ENCODE peak calls at places on chromosomes 3 and 15, in four cellular contexts. One of them, this sample, is unnamed.

GRCh38 chr3:85922374-85922773 is 963.6 kb downstream of the CADM2 start:
- DNase-seq in stimulated activated CD4-positive, alpha-beta T cell treated with anti-CD3 and anti-CD28 coated beads, Interleukin-2, amount 100 ng/mL, for 48 hours: no peak
- DNase-seq in KG1: no peak
- DNase-seq in NCI-H2171 treated with DMSO at 0.1 percent for 48 hours: no peak
- DNase-seq in this sample: no peak

GRCh38 chr3:195040094-195040493 is 230.9 kb downstream of the XXYLT1 start:
- DNase-seq in stimulated activated CD4-positive, alpha-beta T cell treated with anti-CD3 and anti-CD28 coated beads, Interleukin-2, amount 100 ng/mL, for 48 hours: no peak
- DNase-seq in KG1: no peak
- DNase-seq in NCI-H2171 treated with DMSO at 0.1 percent for 48 hours: no peak
- DNase-seq in this sample: no peak

GRCh38 chr3:17074559-17074958 is 189.8 kb downstream of the PLCL2 start:
- DNase-seq in stimulated activated CD4-positive, alpha-beta T cell treated with anti-CD3 and anti-CD28 coated beads, Interleukin-2, amount 100 ng/mL, for 48 hours: no peak
- DNase-seq in KG1: no peak
- DNase-seq in NCI-H2171 treated with DMSO at 0.1 percent for 48 hours: no peak
- DNase-seq in this sample: no peak

GRCh38 chr3:171168086-171168485 is 141.6 kb upstream of the SLC2A2 start:
- DNase-seq in stimulated activated CD4-positive, alpha-beta T cell treated with anti-CD3 and anti-CD28 coated beads, Interleukin-2, amount 100 ng/mL, for 48 hours: no peak
- DNase-seq in KG1: no peak
- DNase-seq in NCI-H2171 treated with DMSO at 0.1 percent for 48 hours: no peak
- DNase-seq in this sample: peak

GRCh38 chr3:194671511-194671899 is 486 bp downstream of the LSG1 start:
- DNase-seq in stimulated activated CD4-positive, alpha-beta T cell treated with anti-CD3 and anti-CD28 coated beads, Interleukin-2, amount 100 ng/mL, for 48 hours: no peak
- DNase-seq in KG1: peak
- DNase-seq in NCI-H2171 treated with DMSO at 0.1 percent for 48 hours: peak
- DNase-seq in this sample: peak

GRCh38 chr15:55031732-55032131 is 165.0 kb downstream of the RSL24D1 start:
- DNase-seq in stimulated activated CD4-positive, alpha-beta T cell treated with anti-CD3 and anti-CD28 coated beads, Interleukin-2, amount 100 ng/mL, for 48 hours: no peak
- DNase-seq in KG1: no peak
- DNase-seq in NCI-H2171 treated with DMSO at 0.1 percent for 48 hours: no peak
- DNase-seq in this sample: no peak

GRCh38 chr15:40340038-40340739 is 550 bp downstream of the CCDC9B start:
- DNase-seq in stimulated activated CD4-positive, alpha-beta T cell treated with anti-CD3 and anti-CD28 coated beads, Interleukin-2, amount 100 ng/mL, for 48 hours: no peak
- DNase-seq in KG1: no peak
- DNase-seq in NCI-H2171 treated with DMSO at 0.1 percent for 48 hours: peak
- DNase-seq in this sample: peak

GRCh38 chr15:52139599-52140462 is 27.3 kb upstream of the BCL2L10 start:
- DNase-seq in stimulated activated CD4-positive, alpha-beta T cell treated with anti-CD3 and anti-CD28 coated beads, Interleukin-2, amount 100 ng/mL, for 48 hours: peak
- DNase-seq in KG1: peak
- DNase-seq in NCI-H2171 treated with DMSO at 0.1 percent for 48 hours: no peak
- DNase-seq in this sample: peak

GRCh38 chr15:68503791-68504720 is 72.1 kb upstream of the ITGA11 start:
- DNase-seq in stimulated activated CD4-positive, alpha-beta T cell treated with anti-CD3 and anti-CD28 coated beads, Interleukin-2, amount 100 ng/mL, for 48 hours: no peak
- DNase-seq in KG1: no peak
- DNase-seq in NCI-H2171 treated with DMSO at 0.1 percent for 48 hours: no peak
- DNase-seq in this sample: no peak

GRCh38 chr3:119595639-119596329 is 1.9 kb upstream of the PLA1A start:
- DNase-seq in stimulated activated CD4-positive, alpha-beta T cell treated with anti-CD3 and anti-CD28 coated beads, Interleukin-2, amount 100 ng/mL, for 48 hours: no peak
- DNase-seq in KG1: no peak
- DNase-seq in NCI-H2171 treated with DMSO at 0.1 percent for 48 hours: no peak
- DNase-seq in this sample: peak

GRCh38 chr3:106824856-106825255 is 552.4 kb upstream of the CCDC54 start:
- DNase-seq in stimulated activated CD4-positive, alpha-beta T cell treated with anti-CD3 and anti-CD28 coated beads, Interleukin-2, amount 100 ng/mL, for 48 hours: no peak
- DNase-seq in KG1: no peak
- DNase-seq in NCI-H2171 treated with DMSO at 0.1 percent for 48 hours: no peak
- DNase-seq in this sample: peak

GRCh38 chr3:156509209-156510174 is 45.4 kb downstream of the SSR3 start:
- DNase-seq in stimulated activated CD4-positive, alpha-beta T cell treated with anti-CD3 and anti-CD28 coated beads, Interleukin-2, amount 100 ng/mL, for 48 hours: no peak
- DNase-seq in KG1: peak
- DNase-seq in NCI-H2171 treated with DMSO at 0.1 percent for 48 hours: peak
- DNase-seq in this sample: peak

GRCh38 chr3:40843851-40844548 is 319.2 kb downstream of the ZNF621 start:
- DNase-seq in stimulated activated CD4-positive, alpha-beta T cell treated with anti-CD3 and anti-CD28 coated beads, Interleukin-2, amount 100 ng/mL, for 48 hours: no peak
- DNase-seq in KG1: no peak
- DNase-seq in NCI-H2171 treated with DMSO at 0.1 percent for 48 hours: no peak
- DNase-seq in this sample: no peak

GRCh38 chr3:155908605-155909004 is 38.2 kb downstream of the GMPS start:
- DNase-seq in stimulated activated CD4-positive, alpha-beta T cell treated with anti-CD3 and anti-CD28 coated beads, Interleukin-2, amount 100 ng/mL, for 48 hours: no peak
- DNase-seq in KG1: no peak
- DNase-seq in NCI-H2171 treated with DMSO at 0.1 percent for 48 hours: no peak
- DNase-seq in this sample: no peak

GRCh38 chr15:56608993-56609392 is 124.3 kb downstream of the ZNF280D start:
- DNase-seq in stimulated activated CD4-positive, alpha-beta T cell treated with anti-CD3 and anti-CD28 coated beads, Interleukin-2, amount 100 ng/mL, for 48 hours: no peak
- DNase-seq in KG1: no peak
- DNase-seq in NCI-H2171 treated with DMSO at 0.1 percent for 48 hours: no peak
- DNase-seq in this sample: no peak

GRCh38 chr15:91407237-91407889 is 307.3 kb downstream of the SV2B start:
- DNase-seq in stimulated activated CD4-positive, alpha-beta T cell treated with anti-CD3 and anti-CD28 coated beads, Interleukin-2, amount 100 ng/mL, for 48 hours: no peak
- DNase-seq in KG1: no peak
- DNase-seq in NCI-H2171 treated with DMSO at 0.1 percent for 48 hours: peak
- DNase-seq in this sample: peak

GRCh38 chr3:184350618-184351017 is 10.8 kb downstream of the CLCN2 start:
- DNase-seq in stimulated activated CD4-positive, alpha-beta T cell treated with anti-CD3 and anti-CD28 coated beads, Interleukin-2, amount 100 ng/mL, for 48 hours: no peak
- DNase-seq in KG1: no peak
- DNase-seq in NCI-H2171 treated with DMSO at 0.1 percent for 48 hours: no peak
- DNase-seq in this sample: no peak

GRCh38 chr15:31887246-31887645 is 143.1 kb upstream of the CHRNA7 start:
- DNase-seq in stimulated activated CD4-positive, alpha-beta T cell treated with anti-CD3 and anti-CD28 coated beads, Interleukin-2, amount 100 ng/mL, for 48 hours: no peak
- DNase-seq in KG1: no peak
- DNase-seq in NCI-H2171 treated with DMSO at 0.1 percent for 48 hours: peak
- DNase-seq in this sample: no peak

GRCh38 chr3:43259626-43260025 is 26.7 kb upstream of the SNRK start:
- DNase-seq in stimulated activated CD4-positive, alpha-beta T cell treated with anti-CD3 and anti-CD28 coated beads, Interleukin-2, amount 100 ng/mL, for 48 hours: no peak
- DNase-seq in KG1: no peak
- DNase-seq in NCI-H2171 treated with DMSO at 0.1 percent for 48 hours: no peak
- DNase-seq in this sample: peak

GRCh38 chr3:32009101-32009500 is 27.6 kb downstream of the ZNF860 start:
- DNase-seq in stimulated activated CD4-positive, alpha-beta T cell treated with anti-CD3 and anti-CD28 coated beads, Interleukin-2, amount 100 ng/mL, for 48 hours: no peak
- DNase-seq in KG1: no peak
- DNase-seq in NCI-H2171 treated with DMSO at 0.1 percent for 48 hours: no peak
- DNase-seq in this sample: no peak

GRCh38 chr3:52193059-52193458 is 4.9 kb upstream of the ALAS1 start:
- DNase-seq in stimulated activated CD4-positive, alpha-beta T cell treated with anti-CD3 and anti-CD28 coated beads, Interleukin-2, amount 100 ng/mL, for 48 hours: no peak
- DNase-seq in KG1: no peak
- DNase-seq in NCI-H2171 treated with DMSO at 0.1 percent for 48 hours: no peak
- DNase-seq in this sample: no peak

GRCh38 chr15:36867436-36867835 is 232.9 kb downstream of the MEIS2 start:
- DNase-seq in stimulated activated CD4-positive, alpha-beta T cell treated with anti-CD3 and anti-CD28 coated beads, Interleukin-2, amount 100 ng/mL, for 48 hours: no peak
- DNase-seq in KG1: no peak
- DNase-seq in NCI-H2171 treated with DMSO at 0.1 percent for 48 hours: no peak
- DNase-seq in this sample: no peak

GRCh38 chr3:14810070-14810732 is 8.6 kb upstream of the FGD5 start:
- DNase-seq in stimulated activated CD4-positive, alpha-beta T cell treated with anti-CD3 and anti-CD28 coated beads, Interleukin-2, amount 100 ng/mL, for 48 hours: no peak
- DNase-seq in KG1: no peak
- DNase-seq in NCI-H2171 treated with DMSO at 0.1 percent for 48 hours: no peak
- DNase-seq in this sample: no peak

GRCh38 chr15:97992831-97993230 is 32.3 kb downstream of the ARRDC4 start:
- DNase-seq in stimulated activated CD4-positive, alpha-beta T cell treated with anti-CD3 and anti-CD28 coated beads, Interleukin-2, amount 100 ng/mL, for 48 hours: no peak
- DNase-seq in KG1: no peak
- DNase-seq in NCI-H2171 treated with DMSO at 0.1 percent for 48 hours: no peak
- DNase-seq in this sample: no peak

GRCh38 chr3:110314512-110315114 is 757.0 kb upstream of the NECTIN3 start:
- DNase-seq in stimulated activated CD4-positive, alpha-beta T cell treated with anti-CD3 and anti-CD28 coated beads, Interleukin-2, amount 100 ng/mL, for 48 hours: peak
- DNase-seq in KG1: peak
- DNase-seq in NCI-H2171 treated with DMSO at 0.1 percent for 48 hours: peak
- DNase-seq in this sample: peak

GRCh38 chr15:71093089-71094024 is 21.9 kb upstream of the THSD4 start:
- DNase-seq in stimulated activated CD4-positive, alpha-beta T cell treated with anti-CD3 and anti-CD28 coated beads, Interleukin-2, amount 100 ng/mL, for 48 hours: no peak
- DNase-seq in KG1: no peak
- DNase-seq in NCI-H2171 treated with DMSO at 0.1 percent for 48 hours: no peak
- DNase-seq in this sample: peak

GRCh38 chr15:80452166-80452565 is 48.0 kb downstream of the ARNT2 start:
- DNase-seq in stimulated activated CD4-positive, alpha-beta T cell treated with anti-CD3 and anti-CD28 coated beads, Interleukin-2, amount 100 ng/mL, for 48 hours: no peak
- DNase-seq in KG1: no peak
- DNase-seq in NCI-H2171 treated with DMSO at 0.1 percent for 48 hours: no peak
- DNase-seq in this sample: no peak

GRCh38 chr15:43516185-43516584 is 1.2 kb upstream of the MAP1A start:
- DNase-seq in stimulated activated CD4-positive, alpha-beta T cell treated with anti-CD3 and anti-CD28 coated beads, Interleukin-2, amount 100 ng/mL, for 48 hours: no peak
- DNase-seq in KG1: no peak
- DNase-seq in NCI-H2171 treated with DMSO at 0.1 percent for 48 hours: no peak
- DNase-seq in this sample: no peak

GRCh38 chr15:68386587-68387287 is 45.2 kb downstream of the ITGA11 start:
- DNase-seq in stimulated activated CD4-positive, alpha-beta T cell treated with anti-CD3 and anti-CD28 coated beads, Interleukin-2, amount 100 ng/mL, for 48 hours: no peak
- DNase-seq in KG1: no peak
- DNase-seq in NCI-H2171 treated with DMSO at 0.1 percent for 48 hours: no peak
- DNase-seq in this sample: no peak

GRCh38 chr3:129119365-129120100 is 2.1 kb downstream of the RAB43 start:
- DNase-seq in stimulated activated CD4-positive, alpha-beta T cell treated with anti-CD3 and anti-CD28 coated beads, Interleukin-2, amount 100 ng/mL, for 48 hours: no peak
- DNase-seq in KG1: no peak
- DNase-seq in NCI-H2171 treated with DMSO at 0.1 percent for 48 hours: no peak
- DNase-seq in this sample: no peak

GRCh38 chr15:36334059-36334458 is 245.4 kb upstream of the CDIN1 start:
- DNase-seq in stimulated activated CD4-positive, alpha-beta T cell treated with anti-CD3 and anti-CD28 coated beads, Interleukin-2, amount 100 ng/mL, for 48 hours: no peak
- DNase-seq in KG1: no peak
- DNase-seq in NCI-H2171 treated with DMSO at 0.1 percent for 48 hours: no peak
- DNase-seq in this sample: peak

GRCh38 chr3:138681463-138682215 is 73.1 kb downstream of the FAIM start:
- DNase-seq in stimulated activated CD4-positive, alpha-beta T cell treated with anti-CD3 and anti-CD28 coated beads, Interleukin-2, amount 100 ng/mL, for 48 hours: no peak
- DNase-seq in KG1: no peak
- DNase-seq in NCI-H2171 treated with DMSO at 0.1 percent for 48 hours: no peak
- DNase-seq in this sample: no peak

GRCh38 chr3:120092444-120092843 is 1.8 kb downstream of the GSK3B start:
- DNase-seq in stimulated activated CD4-positive, alpha-beta T cell treated with anti-CD3 and anti-CD28 coated beads, Interleukin-2, amount 100 ng/mL, for 48 hours: no peak
- DNase-seq in KG1: no peak
- DNase-seq in NCI-H2171 treated with DMSO at 0.1 percent for 48 hours: no peak
- DNase-seq in this sample: no peak

GRCh38 chr3:57120803-57121174 is 44.4 kb downstream of the IL17RD start:
- DNase-seq in stimulated activated CD4-positive, alpha-beta T cell treated with anti-CD3 and anti-CD28 coated beads, Interleukin-2, amount 100 ng/mL, for 48 hours: no peak
- DNase-seq in KG1: no peak
- DNase-seq in NCI-H2171 treated with DMSO at 0.1 percent for 48 hours: no peak
- DNase-seq in this sample: no peak

GRCh38 chr15:48682949-48683651 is 37.6 kb upstream of the FBN1 start:
- DNase-seq in stimulated activated CD4-positive, alpha-beta T cell treated with anti-CD3 and anti-CD28 coated beads, Interleukin-2, amount 100 ng/mL, for 48 hours: no peak
- DNase-seq in KG1: no peak
- DNase-seq in NCI-H2171 treated with DMSO at 0.1 percent for 48 hours: no peak
- DNase-seq in this sample: no peak

This sample was measured in Caki2.